ENCODE peak calls at places on chromosome 17, in ten cellular contexts. One of them, this sample, is unnamed. For H3K27me3, the result is how much of the 10 kb centered on the place peaks cover.

GRCh38 chr17:72171703-72172670 is 51.2 kb downstream of the SOX9 start:
- DNase-seq in IMR-90: no peak
- DNase-seq in K562: no peak
- DNase-seq in sigmoid colon: no peak
- DNase-seq in testis: peak
- DNase-seq in heart left ventricle: no peak
- DNase-seq in adrenal gland: peak
- DNase-seq in suprapubic skin: no peak
- DNase-seq in prostate gland: no peak
- DNase-seq in body of pancreas: no peak
- DNase-seq in this sample: no peak

GRCh38 chr17:8606415-8606814 is 24.1 kb downstream of the MYH10 start:
- DNase-seq in IMR-90: no peak
- DNase-seq in K562: no peak
- DNase-seq in sigmoid colon: no peak
- DNase-seq in testis: no peak
- DNase-seq in heart left ventricle: no peak
- DNase-seq in adrenal gland: no peak
- DNase-seq in suprapubic skin: no peak
- DNase-seq in prostate gland: no peak
- DNase-seq in body of pancreas: no peak
- DNase-seq in this sample: no peak

GRCh38 chr17:73669771-73670170 is 25.5 kb upstream of the SDK2 start:
- DNase-seq in IMR-90: no peak
- DNase-seq in K562: no peak
- DNase-seq in sigmoid colon: no peak
- DNase-seq in testis: no peak
- DNase-seq in heart left ventricle: no peak
- DNase-seq in adrenal gland: no peak
- DNase-seq in suprapubic skin: no peak
- DNase-seq in prostate gland: no peak
- DNase-seq in body of pancreas: no peak
- DNase-seq in this sample: no peak

GRCh38 chr17:75504347-75505151 is 10.8 kb downstream of the CASKIN2 start:
- DNase-seq in IMR-90: no peak
- DNase-seq in K562: peak
- DNase-seq in sigmoid colon: no peak
- DNase-seq in testis: no peak
- DNase-seq in heart left ventricle: peak
- DNase-seq in adrenal gland: peak
- DNase-seq in suprapubic skin: no peak
- DNase-seq in prostate gland: no peak
- DNase-seq in body of pancreas: peak
- DNase-seq in this sample: no peak

GRCh38 chr17:21132428-21132827 is 5.7 kb downstream of the DHRS7B start:
- DNase-seq in IMR-90: no peak
- DNase-seq in K562: no peak
- DNase-seq in sigmoid colon: no peak
- DNase-seq in testis: no peak
- DNase-seq in heart left ventricle: no peak
- DNase-seq in adrenal gland: no peak
- DNase-seq in suprapubic skin: no peak
- DNase-seq in prostate gland: no peak
- DNase-seq in body of pancreas: no peak
- DNase-seq in this sample: no peak

GRCh38 chr17:5775098-5775497 is 190.8 kb upstream of the NLRP1 start:
- DNase-seq in IMR-90: no peak
- DNase-seq in K562: no peak
- DNase-seq in sigmoid colon: no peak
- DNase-seq in testis: no peak
- DNase-seq in heart left ventricle: no peak
- DNase-seq in adrenal gland: no peak
- DNase-seq in suprapubic skin: no peak
- DNase-seq in prostate gland: no peak
- DNase-seq in body of pancreas: no peak
- DNase-seq in this sample: no peak

GRCh38 chr17:49241763-49242312 is 11.3 kb upstream of the PHOSPHO1 start:
- DNase-seq in IMR-90: no peak
- DNase-seq in K562: no peak
- DNase-seq in sigmoid colon: no peak
- DNase-seq in testis: no peak
- DNase-seq in heart left ventricle: no peak
- DNase-seq in adrenal gland: no peak
- DNase-seq in suprapubic skin: no peak
- DNase-seq in prostate gland: no peak
- DNase-seq in body of pancreas: no peak
- DNase-seq in this sample: no peak

GRCh38 chr17:5585814-5586558 is 1.7 kb upstream of the NLRP1 start:
- DNase-seq in IMR-90: peak
- DNase-seq in K562: no peak
- DNase-seq in sigmoid colon: no peak
- DNase-seq in testis: no peak
- DNase-seq in heart left ventricle: no peak
- DNase-seq in adrenal gland: no peak
- DNase-seq in suprapubic skin: no peak
- DNase-seq in prostate gland: no peak
- DNase-seq in body of pancreas: no peak
- DNase-seq in this sample: no peak

GRCh38 chr17:35578195-35578928 is at the start of gene PEX12:
- DNase-seq in IMR-90: peak
- DNase-seq in K562: peak
- DNase-seq in sigmoid colon: peak
- DNase-seq in testis: peak
- DNase-seq in heart left ventricle: peak
- DNase-seq in adrenal gland: peak
- DNase-seq in suprapubic skin: peak
- DNase-seq in prostate gland: peak
- DNase-seq in body of pancreas: peak
- DNase-seq in this sample: peak

GRCh38 chr17:37742762-37743611 is 1.9 kb downstream of the HNF1B start:
- DNase-seq in IMR-90: no peak
- DNase-seq in K562: no peak
- DNase-seq in sigmoid colon: no peak
- DNase-seq in testis: no peak
- DNase-seq in heart left ventricle: no peak
- DNase-seq in adrenal gland: no peak
- DNase-seq in suprapubic skin: no peak
- DNase-seq in prostate gland: peak
- DNase-seq in body of pancreas: peak
- DNase-seq in this sample: no peak

GRCh38 chr17:59004338-59005111 is 102.2 kb downstream of the TRIM37 start:
- DNase-seq in IMR-90: peak
- DNase-seq in K562: peak
- DNase-seq in sigmoid colon: no peak
- DNase-seq in testis: peak
- DNase-seq in heart left ventricle: no peak
- DNase-seq in adrenal gland: peak
- DNase-seq in suprapubic skin: no peak
- DNase-seq in prostate gland: peak
- DNase-seq in body of pancreas: peak
- DNase-seq in this sample: peak

GRCh38 chr17:59859444-59860025 is 33.2 kb downstream of the TUBD1 start:
- DNase-seq in IMR-90: peak
- DNase-seq in K562: no peak
- DNase-seq in sigmoid colon: peak
- DNase-seq in testis: no peak
- DNase-seq in heart left ventricle: no peak
- DNase-seq in adrenal gland: no peak
- DNase-seq in suprapubic skin: no peak
- DNase-seq in prostate gland: no peak
- DNase-seq in body of pancreas: no peak
- DNase-seq in this sample: no peak

GRCh38 chr17:4536742-4537411 is 18.3 kb downstream of the MYBBP1A start:
- DNase-seq in IMR-90: peak
- DNase-seq in K562: no peak
- DNase-seq in sigmoid colon: no peak
- DNase-seq in testis: peak
- DNase-seq in heart left ventricle: peak
- DNase-seq in adrenal gland: peak
- DNase-seq in suprapubic skin: no peak
- DNase-seq in prostate gland: no peak
- DNase-seq in body of pancreas: no peak
- DNase-seq in this sample: peak

GRCh38 chr17:77723071-77723908 is 235.2 kb upstream of the TNRC6C start:
- DNase-seq in IMR-90: no peak
- DNase-seq in K562: no peak
- DNase-seq in sigmoid colon: no peak
- DNase-seq in testis: no peak
- DNase-seq in heart left ventricle: no peak
- DNase-seq in adrenal gland: no peak
- DNase-seq in suprapubic skin: no peak
- DNase-seq in prostate gland: no peak
- DNase-seq in body of pancreas: no peak
- DNase-seq in this sample: no peak

GRCh38 chr17:73194514-73195222 is 1.8 kb downstream of the COG1 start:
- DNase-seq in IMR-90: peak
- DNase-seq in K562: no peak
- DNase-seq in sigmoid colon: no peak
- DNase-seq in testis: no peak
- DNase-seq in heart left ventricle: no peak
- DNase-seq in adrenal gland: no peak
- DNase-seq in suprapubic skin: no peak
- DNase-seq in prostate gland: no peak
- DNase-seq in body of pancreas: no peak
- DNase-seq in this sample: no peak

GRCh38 chr17:42179911-42180410 is 981 bp downstream of the KCNH4 start:
- DNase-seq in IMR-90: peak
- DNase-seq in K562: peak
- DNase-seq in sigmoid colon: no peak
- DNase-seq in testis: peak
- DNase-seq in heart left ventricle: peak
- DNase-seq in adrenal gland: peak
- DNase-seq in suprapubic skin: no peak
- DNase-seq in prostate gland: peak
- DNase-seq in body of pancreas: peak
- DNase-seq in this sample: no peak

GRCh38 chr17:4854181-4854681 is 21.1 kb downstream of the MINK1 start:
- DNase-seq in IMR-90: peak
- DNase-seq in K562: no peak
- DNase-seq in sigmoid colon: no peak
- DNase-seq in testis: no peak
- DNase-seq in heart left ventricle: no peak
- DNase-seq in adrenal gland: no peak
- DNase-seq in suprapubic skin: no peak
- DNase-seq in prostate gland: peak
- DNase-seq in body of pancreas: no peak
- DNase-seq in this sample: no peak

GRCh38 chr17:44931376-44931775 is 16.1 kb upstream of the GFAP start:
- DNase-seq in IMR-90: no peak
- DNase-seq in K562: no peak
- DNase-seq in sigmoid colon: peak
- DNase-seq in testis: no peak
- DNase-seq in heart left ventricle: no peak
- DNase-seq in adrenal gland: no peak
- DNase-seq in suprapubic skin: no peak
- DNase-seq in prostate gland: no peak
- DNase-seq in body of pancreas: no peak
- DNase-seq in this sample: no peak

DNA sequence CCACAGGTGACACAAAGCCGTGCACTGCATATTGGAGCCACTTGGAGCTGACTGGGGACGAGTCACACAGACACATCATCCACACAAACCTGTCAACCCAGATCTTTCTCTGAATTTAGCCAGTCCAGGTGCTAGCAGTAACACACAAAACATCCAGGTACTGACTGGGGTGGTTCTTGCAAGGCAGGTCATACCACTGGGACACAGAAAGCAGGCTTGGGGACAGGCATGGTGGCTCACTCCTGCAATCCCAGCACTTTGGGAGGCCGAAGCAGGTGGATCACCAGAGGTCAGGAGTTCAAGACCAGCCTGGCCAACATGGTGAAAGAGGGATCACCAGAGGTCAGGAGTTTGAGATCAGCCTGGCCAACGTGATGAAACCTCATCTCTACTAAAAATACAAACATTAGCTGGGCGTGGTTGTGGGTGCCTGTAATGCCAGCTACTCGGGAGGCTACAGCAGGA is 14.9 kb downstream of the ENPP7 start:
- DNase-seq in IMR-90: no peak
- DNase-seq in K562: no peak
- DNase-seq in sigmoid colon: no peak
- DNase-seq in testis: no peak
- DNase-seq in heart left ventricle: no peak
- DNase-seq in adrenal gland: no peak
- DNase-seq in suprapubic skin: no peak
- DNase-seq in prostate gland: no peak
- DNase-seq in body of pancreas: no peak
- DNase-seq in this sample: no peak
- H3K27me3 ChIP-seq in IMR-90: half or more
- H3K27me3 ChIP-seq in K562: under half
- H3K27me3 ChIP-seq in sigmoid colon: half or more
- H3K27me3 ChIP-seq in testis: under half
- H3K27me3 ChIP-seq in heart left ventricle: under half
- H3K27me3 ChIP-seq in adrenal gland: half or more
- H3K27me3 ChIP-seq in suprapubic skin: half or more
- H3K27me3 ChIP-seq in prostate gland: under half
- H3K27me3 ChIP-seq in body of pancreas: under half
- H3K27me3 ChIP-seq in this sample: under half

GRCh38 chr17:39199673-39199985 is 454 bp upstream of the RPL19 start:
- DNase-seq in IMR-90: no peak
- DNase-seq in K562: no peak
- DNase-seq in sigmoid colon: no peak
- DNase-seq in testis: no peak
- DNase-seq in heart left ventricle: no peak
- DNase-seq in adrenal gland: no peak
- DNase-seq in suprapubic skin: no peak
- DNase-seq in prostate gland: no peak
- DNase-seq in body of pancreas: no peak
- DNase-seq in this sample: no peak
- TF ChIP-seq POLR2A in IMR-90: no peak
- TF ChIP-seq POLR2A in K562: peak
- TF ChIP-seq POLR2A in sigmoid colon: no peak
- TF ChIP-seq POLR2A in testis: no peak
- TF ChIP-seq POLR2A in heart left ventricle: no peak
- TF ChIP-seq POLR2A in adrenal gland: no peak
- TF ChIP-seq POLR2A in suprapubic skin: no peak
- TF ChIP-seq POLR2A in prostate gland: no peak
- TF ChIP-seq POLR2A in body of pancreas: no peak
- TF ChIP-seq POLR2A in this sample: no peak

DNA sequence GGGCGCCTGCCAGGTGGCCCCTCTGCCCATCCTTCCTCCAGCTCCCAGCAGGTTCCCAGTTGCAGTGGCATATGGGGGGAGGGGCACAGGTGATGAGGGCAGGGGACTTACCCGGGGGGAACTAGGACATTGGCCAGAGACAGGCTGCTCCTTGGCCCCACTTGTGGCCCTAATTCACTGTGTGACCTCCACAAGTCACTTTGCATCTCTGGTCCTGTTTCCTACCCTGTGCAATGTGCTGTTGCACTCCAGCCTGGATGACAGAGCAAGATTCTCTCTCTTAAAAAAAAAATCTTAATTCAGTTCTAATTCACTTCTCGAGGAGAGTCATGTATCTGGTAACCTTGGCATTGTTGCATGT is 46.4 kb upstream of the AMZ2 start:
- DNase-seq in IMR-90: no peak
- DNase-seq in K562: no peak
- DNase-seq in sigmoid colon: no peak
- DNase-seq in testis: no peak
- DNase-seq in heart left ventricle: no peak
- DNase-seq in adrenal gland: no peak
- DNase-seq in suprapubic skin: no peak
- DNase-seq in prostate gland: no peak
- DNase-seq in body of pancreas: no peak
- DNase-seq in this sample: no peak
- H3K27me3 ChIP-seq in IMR-90: under half
- H3K27me3 ChIP-seq in K562: under half
- H3K27me3 ChIP-seq in sigmoid colon: half or more
- H3K27me3 ChIP-seq in testis: under half
- H3K27me3 ChIP-seq in heart left ventricle: under half
- H3K27me3 ChIP-seq in adrenal gland: under half
- H3K27me3 ChIP-seq in suprapubic skin: under half
- H3K27me3 ChIP-seq in prostate gland: under half
- H3K27me3 ChIP-seq in body of pancreas: under half
- H3K27me3 ChIP-seq in this sample: under half

GRCh38 chr17:80242505-80242904 is 18.1 kb upstream of the RNF213 start:
- DNase-seq in IMR-90: no peak
- DNase-seq in K562: no peak
- DNase-seq in sigmoid colon: no peak
- DNase-seq in testis: no peak
- DNase-seq in heart left ventricle: no peak
- DNase-seq in adrenal gland: no peak
- DNase-seq in suprapubic skin: no peak
- DNase-seq in prostate gland: no peak
- DNase-seq in body of pancreas: no peak
- DNase-seq in this sample: no peak
- TF ChIP-seq POLR2A in IMR-90: no peak
- TF ChIP-seq POLR2A in K562: no peak
- TF ChIP-seq POLR2A in sigmoid colon: no peak
- TF ChIP-seq POLR2A in testis: no peak
- TF ChIP-seq POLR2A in heart left ventricle: no peak
- TF ChIP-seq POLR2A in adrenal gland: no peak
- TF ChIP-seq POLR2A in suprapubic skin: no peak
- TF ChIP-seq POLR2A in prostate gland: no peak
- TF ChIP-seq POLR2A in body of pancreas: no peak
- TF ChIP-seq POLR2A in this sample: no peak

This sample was measured in uterus.